ENCODE peak calls at places on chromosomes 2 and 18, in eight cellular contexts. T, K, H, J, W, O, V and F are unnamed samples.

GRCh38 chr2:17363846-17364245 is 154.4 kb downstream of the RAD51AP2 start:
- DNase-seq in T (no peak), K (no peak), H (no peak), J (no peak), W (no peak), O (no peak), V (no peak), F (no peak)

GRCh38 chr2:73111300-73112025 is 1.3 kb downstream of the RAB11FIP5 start:
- DNase-seq in T (no peak), K (peak), H (peak), J (no peak), W (no peak), O (peak), V (no peak), F (peak)

GRCh38 chr2:121903037-121903689 is 147.7 kb downstream of the TSN start:
- DNase-seq in T (no peak), K (no peak), H (no peak), J (no peak), W (no peak), O (no peak), V (peak), F (no peak)

GRCh38 chr18:74453011-74453571 is 4.0 kb downstream of the DIPK1C start:
- DNase-seq in T (no peak), K (no peak), H (no peak), J (no peak), W (no peak), O (no peak), V (no peak), F (no peak)

GRCh38 chr2:239279508-239280295 is 121.1 kb downstream of the HDAC4 start:
- DNase-seq in T (peak), K (no peak), H (no peak), J (no peak), W (no peak), O (peak), V (no peak), F (no peak)

GRCh38 chr18:1483386-1483785 is 578.7 kb downstream of the ADCYAP1 start:
- DNase-seq in T (no peak), K (no peak), H (no peak), J (no peak), W (no peak), O (no peak), V (no peak), F (no peak)

GRCh38 chr2:69798466-69798908 is 31.0 kb upstream of the GMCL1 start:
- DNase-seq in T (no peak), K (peak), H (peak), J (no peak), W (no peak), O (no peak), V (peak), F (no peak)

GRCh38 chr18:27185025-27185763 is at the start of gene CHST9:
- DNase-seq in T (peak), K (no peak), H (no peak), J (no peak), W (no peak), O (no peak), V (no peak), F (peak)

GRCh38 chr2:75547345-75548035 is 13.2 kb downstream of the EVA1A start:
- DNase-seq in T (no peak), K (peak), H (peak), J (no peak), W (no peak), O (no peak), V (no peak), F (no peak)

GRCh38 chr2:39522518-39522877 is 85.4 kb upstream of the MAP4K3 start:
- DNase-seq in T (no peak), K (no peak), H (no peak), J (no peak), W (no peak), O (no peak), V (no peak), F (no peak)

GRCh38 chr2:230160112-230160660 is 59.6 kb downstream of the SP110 start:
- DNase-seq in T (peak), K (peak), H (peak), J (peak), W (peak), O (no peak), V (no peak), F (peak)

GRCh38 chr2:105788670-105789290 is 44.1 kb downstream of the NCK2 start:
- DNase-seq in T (no peak), K (no peak), H (no peak), J (no peak), W (no peak), O (no peak), V (no peak), F (no peak)

GRCh38 chr18:50009772-50010171 is 185.2 kb downstream of the MYO5B start:
- DNase-seq in T (peak), K (peak), H (no peak), J (peak), W (no peak), O (no peak), V (no peak), F (peak)

GRCh38 chr2:36964496-36965058 is 1.8 kb downstream of the STRN start:
- DNase-seq in T (no peak), K (no peak), H (no peak), J (no peak), W (no peak), O (no peak), V (no peak), F (no peak)

GRCh38 chr2:106561356-106561755 is 74.2 kb downstream of the CD8B2 start:
- DNase-seq in T (no peak), K (no peak), H (no peak), J (no peak), W (no peak), O (peak), V (no peak), F (no peak)

GRCh38 chr2:171655584-171655983 is 31.7 kb upstream of the DYNC1I2 start:
- DNase-seq in T (no peak), K (no peak), H (no peak), J (no peak), W (no peak), O (no peak), V (no peak), F (no peak)

GRCh38 chr2:146004470-146004869 is 1484.6 kb upstream of the ZEB2 start:
- DNase-seq in T (no peak), K (peak), H (peak), J (no peak), W (no peak), O (no peak), V (no peak), F (no peak)

GRCh38 chr18:29251681-29252080 is 1074.8 kb upstream of the CDH2 start:
- DNase-seq in T (no peak), K (no peak), H (no peak), J (no peak), W (no peak), O (no peak), V (no peak), F (no peak)

GRCh38 chr18:47577520-47577919 is 326.1 kb upstream of the SKOR2 start:
- DNase-seq in T (no peak), K (no peak), H (no peak), J (no peak), W (no peak), O (no peak), V (no peak), F (no peak)

GRCh38 chr2:220001693-220002260 is 374.3 kb downstream of the SLC4A3 start:
- DNase-seq in T (no peak), K (peak), H (peak), J (no peak), W (no peak), O (no peak), V (no peak), F (no peak)

GRCh38 chr2:50956886-50957285 is 75.0 kb downstream of the NRXN1 start:
- DNase-seq in T (no peak), K (peak), H (peak), J (no peak), W (no peak), O (no peak), V (no peak), F (no peak)

GRCh38 chr2:58594175-58594574 is 353.1 kb upstream of the FANCL start:
- DNase-seq in T (peak), K (peak), H (no peak), J (peak), W (no peak), O (no peak), V (no peak), F (peak)

GRCh38 chr2:241279413-241279812 is 36.1 kb downstream of the HDLBP start:
- DNase-seq in T (peak), K (peak), H (no peak), J (no peak), W (no peak), O (no peak), V (peak), F (no peak)

GRCh38 chr2:173239644-173240043 is 115.0 kb upstream of the CDCA7 start:
- DNase-seq in T (no peak), K (no peak), H (no peak), J (no peak), W (no peak), O (no peak), V (no peak), F (no peak)

GRCh38 chr2:226136739-226137138 is 662.9 kb downstream of the IRS1 start:
- DNase-seq in T (no peak), K (no peak), H (no peak), J (peak), W (no peak), O (no peak), V (no peak), F (no peak)

GRCh38 chr18:58998421-58999203 is 133.9 kb downstream of the ZNF532 start:
- DNase-seq in T (no peak), K (peak), H (peak), J (no peak), W (no peak), O (peak), V (peak), F (no peak)

GRCh38 chr2:162297925-162298552 is 20.4 kb downstream of the IFIH1 start:
- DNase-seq in T (no peak), K (peak), H (peak), J (no peak), W (peak), O (peak), V (no peak), F (peak)

GRCh38 chr18:12770469-12771219 is 67.8 kb downstream of the PSMG2 start:
- DNase-seq in T (no peak), K (peak), H (no peak), J (peak), W (no peak), O (no peak), V (no peak), F (no peak)

GRCh38 chr2:150885774-150886386 is 375.8 kb downstream of the RBM43 start:
- DNase-seq in T (no peak), K (no peak), H (no peak), J (no peak), W (no peak), O (no peak), V (no peak), F (no peak)

GRCh38 chr2:231556981-231557380 is 26.7 kb upstream of the NMUR1 start:
- DNase-seq in T (no peak), K (no peak), H (no peak), J (no peak), W (no peak), O (no peak), V (no peak), F (no peak)

DNA sequence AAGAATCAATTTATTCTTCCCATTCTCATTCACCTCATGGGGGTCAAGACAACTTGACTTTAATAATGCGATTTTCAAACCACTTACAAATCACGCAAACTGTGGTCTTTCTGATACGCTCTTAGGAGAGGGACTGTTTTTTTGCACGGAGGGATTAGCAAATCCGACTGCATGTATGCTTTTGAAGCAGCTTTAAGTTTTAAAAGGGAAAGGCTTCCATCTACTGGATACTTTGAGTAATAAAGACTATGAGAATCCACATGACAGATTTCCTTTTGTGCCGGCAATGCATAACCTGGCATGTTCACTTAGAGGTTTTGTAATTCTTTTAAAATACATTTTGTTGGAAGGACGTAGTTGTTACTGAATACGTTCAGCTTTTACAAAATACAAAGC is 322.9 kb upstream of the KCNJ3 start:
- DNase-seq in T (no peak), K (peak), H (peak), J (no peak), W (no peak), O (no peak), V (no peak), F (no peak)
- TF ChIP-seq CTCF in T (peak), K (no peak), H (no peak), J (no peak), W (no peak), O (no peak), V (no peak), F (peak)

DNA sequence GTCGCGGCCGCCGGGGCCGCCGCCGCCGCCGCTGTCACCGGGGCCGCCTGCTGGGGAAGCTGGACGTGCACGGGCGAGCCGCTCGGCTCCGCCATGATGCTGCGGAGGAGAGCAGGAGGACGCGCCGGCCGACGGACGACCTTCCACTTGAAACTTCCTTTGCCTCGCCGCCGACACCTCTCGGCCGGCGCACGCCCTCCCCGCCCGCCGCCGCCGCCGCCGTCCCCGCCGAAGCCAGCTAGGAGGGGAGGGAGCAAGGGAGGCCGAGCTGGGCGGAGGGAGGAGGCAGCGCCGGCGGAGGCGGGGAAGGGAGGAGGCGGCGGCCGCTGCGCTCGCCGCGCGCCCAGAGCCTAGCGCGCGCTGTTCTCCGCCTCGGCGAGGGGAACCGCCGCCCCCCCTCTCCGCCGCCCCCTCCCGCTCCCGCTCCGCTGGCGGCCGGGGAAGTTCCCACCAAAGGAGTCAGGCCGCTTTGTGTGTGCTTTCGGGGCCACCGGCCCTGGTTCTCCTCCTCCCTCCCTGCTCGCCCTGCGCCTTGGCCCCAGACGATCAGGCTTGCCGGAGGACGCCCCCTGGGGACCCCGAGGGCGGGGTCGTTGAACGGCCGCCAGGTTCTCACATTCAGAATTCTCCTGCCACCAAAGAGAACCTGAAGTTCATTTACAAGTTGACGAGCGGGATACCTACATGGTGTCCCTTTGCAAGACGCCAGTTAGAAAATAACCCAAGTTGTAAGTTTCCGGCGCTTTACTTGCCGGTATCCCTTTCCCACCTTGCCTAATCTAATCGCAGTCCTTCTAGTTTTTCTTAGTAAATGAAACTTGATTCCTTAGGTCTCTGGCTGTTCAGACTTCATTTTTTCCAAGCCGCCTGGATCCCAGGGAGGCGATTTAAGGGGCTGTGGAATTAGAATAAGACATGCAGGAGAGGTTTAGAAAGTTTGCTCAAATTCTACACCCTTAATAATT is at the start of gene STK39:
- DNase-seq in T (peak), K (peak), H (peak), J (no peak), W (no peak), O (peak), V (no peak), F (peak)
- TF ChIP-seq CTCF in T (no peak), K (peak), H (no peak), J (no peak), W (no peak), O (no peak), V (no peak), F (no peak)

DNA sequence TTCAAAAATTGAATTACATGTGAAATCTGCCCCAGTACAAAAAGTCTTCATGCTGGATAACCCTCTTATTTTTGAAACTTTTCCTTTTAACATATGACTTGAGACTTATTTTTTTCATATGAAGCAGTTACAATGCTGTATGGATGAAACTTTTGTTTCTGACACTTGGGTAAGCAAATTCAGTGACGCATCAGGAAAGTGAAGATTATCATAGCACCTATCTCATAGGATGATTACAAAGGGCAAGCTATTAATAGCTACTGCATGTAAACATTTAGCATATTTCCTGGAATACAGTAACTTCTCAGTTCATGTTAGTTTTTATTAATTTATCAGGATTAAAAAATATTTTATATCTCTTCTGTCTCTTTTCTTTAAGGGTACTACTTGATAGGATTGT is 1109.2 kb downstream of the LRP1B start:
- DNase-seq in T (no peak), K (peak), H (no peak), J (no peak), W (no peak), O (no peak), V (no peak), F (no peak)
- TF ChIP-seq CTCF in T (no peak), K (no peak), H (no peak), J (no peak), W (no peak), O (no peak), V (no peak), F (no peak)

DNA sequence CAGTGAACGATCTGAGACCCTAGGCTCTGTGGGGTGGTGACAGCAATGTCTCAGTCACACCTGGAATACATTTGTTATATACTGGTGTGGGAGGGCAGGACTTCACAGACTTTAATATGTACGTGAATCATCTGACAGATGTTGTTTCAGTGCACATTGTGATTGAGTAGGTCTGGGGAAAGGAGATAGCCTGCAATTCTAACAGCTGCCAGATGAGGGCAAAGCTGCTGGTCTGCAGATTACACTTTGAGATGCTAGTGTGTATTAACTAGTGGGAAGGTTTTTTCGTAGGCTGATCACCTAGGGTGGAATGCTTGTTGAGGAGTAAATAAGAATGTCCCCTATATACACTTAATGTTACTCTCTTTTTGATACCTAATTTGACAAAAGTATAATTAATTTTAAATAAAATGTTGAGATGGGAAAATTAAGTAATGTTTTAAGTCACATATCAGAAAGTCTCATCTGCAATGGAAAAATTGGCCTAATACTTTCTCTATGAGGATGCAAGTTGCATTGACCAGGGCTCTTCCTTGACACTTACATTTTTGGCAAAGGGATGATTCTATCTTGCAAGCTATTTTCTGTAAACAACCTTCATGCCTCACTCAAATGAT is 496.9 kb upstream of the HNMT start:
- DNase-seq in T (peak), K (peak), H (peak), J (peak), W (no peak), O (no peak), V (no peak), F (peak)
- TF ChIP-seq CTCF in T (peak), K (peak), H (peak), J (peak), W (no peak), O (no peak), V (no peak), F (peak)

GRCh38 chr2:74441111-74441689 is 537 bp downstream of the RTKN start:
- DNase-seq in T (no peak), K (no peak), H (no peak), J (no peak), W (no peak), O (no peak), V (no peak), F (peak)

GRCh38 chr2:74440005-74440377 is 1.7 kb downstream of the RTKN start:
- DNase-seq in T (no peak), K (peak), H (peak), J (no peak), W (no peak), O (no peak), V (peak), F (peak)

GRCh38 chr2:74441690-74442482 is at the start of gene RTKN:
- DNase-seq in T (peak), K (no peak), H (no peak), J (no peak), W (no peak), O (no peak), V (no peak), F (peak)

GRCh38 chr2:74439373-74440004 is 2.2 kb downstream of the RTKN start:
- DNase-seq in T (peak), K (no peak), H (no peak), J (no peak), W (no peak), O (no peak), V (no peak), F (no peak)

DNA sequence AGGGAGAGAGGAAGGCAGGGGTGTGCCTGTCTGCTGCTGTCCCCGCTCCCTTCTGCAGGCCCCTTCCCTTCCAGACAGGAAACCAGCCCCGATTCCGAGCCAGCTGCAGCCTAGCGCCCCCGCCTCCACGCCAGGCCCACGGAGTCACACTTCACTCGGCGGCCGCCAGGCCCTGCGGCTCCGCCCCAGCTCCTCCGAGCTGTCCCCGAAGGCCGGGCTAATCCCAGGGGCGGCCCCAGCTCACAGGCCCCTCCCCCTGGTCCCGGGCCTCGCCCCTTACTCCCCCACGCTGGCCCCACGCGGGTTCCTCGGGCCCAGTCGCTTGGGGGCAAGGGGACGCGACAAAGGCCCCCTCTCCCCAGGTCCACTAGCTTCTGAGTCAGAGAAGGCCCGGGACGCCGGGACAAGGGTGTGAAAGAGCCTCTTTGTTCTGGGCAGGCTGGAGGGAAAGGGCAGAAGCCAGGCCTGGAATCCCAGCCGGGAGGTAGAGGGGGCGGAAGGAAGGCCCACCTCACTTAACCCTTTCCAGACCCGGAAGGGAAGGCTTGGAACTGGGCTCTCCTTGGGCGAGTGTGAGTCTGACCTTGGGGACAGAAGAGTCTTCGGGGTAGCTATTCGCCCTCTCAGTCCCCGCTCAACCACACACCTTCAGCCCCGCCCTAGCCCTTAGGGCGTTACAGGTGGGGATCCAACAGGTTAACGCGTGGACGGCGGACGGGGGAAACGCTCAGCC is 1.2 kb downstream of the RTKN start:
- DNase-seq in T (peak), K (peak), H (peak), J (no peak), W (peak), O (peak), V (peak), F (peak)
- TF ChIP-seq CTCF in T (no peak), K (peak), H (peak), J (no peak), W (no peak), O (no peak), V (no peak), F (no peak)

GRCh38 chr2:46815121-46815802 is 100.3 kb downstream of the MCFD2 start:
- DNase-seq in T (no peak), K (no peak), H (no peak), J (no peak), W (no peak), O (no peak), V (no peak), F (no peak)
- TF ChIP-seq CTCF in T (no peak), K (no peak), H (no peak), J (no peak), W (no peak), O (no peak), V (no peak), F (no peak)